ENCODE peak calls at places on chromosomes 6 and 20, in ten cellular contexts. One of them, this sample, is unnamed.

GRCh38 chr6:42369568-42369967 is 82.2 kb downstream of the TRERF1 start:
- DNase-seq in left ventricle myocardium inferior: no peak
- DNase-seq in psoas muscle: no peak
- DNase-seq in left lung: no peak
- DNase-seq in A549: no peak
- DNase-seq in heart right ventricle: no peak
- DNase-seq in right cardiac atrium: no peak
- DNase-seq in fibroblast of lung: no peak
- DNase-seq in CD8-positive, alpha-beta memory T cell: no peak
- DNase-seq in lung: no peak
- DNase-seq in this sample: no peak

GRCh38 chr20:32849577-32849976 is 9.1 kb upstream of the EFCAB8 start:
- DNase-seq in A549: no peak
- DNase-seq in heart right ventricle: no peak
- DNase-seq in left lung: no peak
- DNase-seq in CD8-positive, alpha-beta memory T cell: no peak
- DNase-seq in right cardiac atrium: no peak
- DNase-seq in lung: no peak
- DNase-seq in left ventricle myocardium inferior: no peak
- DNase-seq in psoas muscle: no peak
- DNase-seq in fibroblast of lung: no peak
- DNase-seq in this sample: no peak

GRCh38 chr20:32482251-32483220 is 102.6 kb downstream of the NOL4L start:
- DNase-seq in left ventricle myocardium inferior: peak; percentile 63
- DNase-seq in psoas muscle: peak; percentile 56
- DNase-seq in left lung: peak; percentile 67
- DNase-seq in lung: no peak
- DNase-seq in CD8-positive, alpha-beta memory T cell: peak; percentile 11
- DNase-seq in right cardiac atrium: no peak
- DNase-seq in heart right ventricle: peak; percentile 60
- DNase-seq in A549: no peak
- DNase-seq in fibroblast of lung: peak; percentile 35
- DNase-seq in this sample: no peak

GRCh38 chr6:73612611-73613010 is 41.2 kb downstream of the SLC17A5 start:
- DNase-seq in left lung: no peak
- DNase-seq in CD8-positive, alpha-beta memory T cell: no peak
- DNase-seq in A549: no peak
- DNase-seq in heart right ventricle: no peak
- DNase-seq in fibroblast of lung: no peak
- DNase-seq in lung: no peak
- DNase-seq in psoas muscle: no peak
- DNase-seq in right cardiac atrium: no peak
- DNase-seq in left ventricle myocardium inferior: no peak
- DNase-seq in this sample: no peak

GRCh38 chr6:33445020-33445676 is 9.2 kb upstream of the ZBTB9 start:
- DNase-seq in left ventricle myocardium inferior: no peak
- DNase-seq in left lung: no peak
- DNase-seq in psoas muscle: no peak
- DNase-seq in heart right ventricle: no peak
- DNase-seq in right cardiac atrium: no peak
- DNase-seq in CD8-positive, alpha-beta memory T cell: no peak
- DNase-seq in fibroblast of lung: no peak
- DNase-seq in A549: no peak
- DNase-seq in lung: no peak
- DNase-seq in this sample: no peak

GRCh38 chr6:39041072-39041471 is 7.5 kb upstream of the GLP1R start:
- DNase-seq in right cardiac atrium: no peak
- DNase-seq in heart right ventricle: no peak
- DNase-seq in CD8-positive, alpha-beta memory T cell: no peak
- DNase-seq in fibroblast of lung: no peak
- DNase-seq in left lung: no peak
- DNase-seq in lung: no peak
- DNase-seq in psoas muscle: no peak
- DNase-seq in left ventricle myocardium inferior: no peak
- DNase-seq in A549: no peak
- DNase-seq in this sample: no peak

GRCh38 chr6:104648347-104648746 is 211.4 kb downstream of the HACE1 start:
- DNase-seq in left ventricle myocardium inferior: no peak
- DNase-seq in A549: no peak
- DNase-seq in right cardiac atrium: no peak
- DNase-seq in psoas muscle: no peak
- DNase-seq in lung: no peak
- DNase-seq in CD8-positive, alpha-beta memory T cell: no peak
- DNase-seq in heart right ventricle: no peak
- DNase-seq in left lung: no peak
- DNase-seq in fibroblast of lung: no peak
- DNase-seq in this sample: no peak

GRCh38 chr6:77814119-77814518 is 161.3 kb downstream of the MEI4 start:
- DNase-seq in fibroblast of lung: no peak
- DNase-seq in lung: no peak
- DNase-seq in left lung: no peak
- DNase-seq in A549: no peak
- DNase-seq in psoas muscle: no peak
- DNase-seq in CD8-positive, alpha-beta memory T cell: no peak
- DNase-seq in heart right ventricle: no peak
- DNase-seq in left ventricle myocardium inferior: no peak
- DNase-seq in right cardiac atrium: no peak
- DNase-seq in this sample: no peak

GRCh38 chr20:51715873-51716215 is 52.3 kb downstream of the ATP9A start:
- DNase-seq in right cardiac atrium: no peak
- DNase-seq in CD8-positive, alpha-beta memory T cell: no peak
- DNase-seq in psoas muscle: no peak
- DNase-seq in heart right ventricle: no peak
- DNase-seq in left ventricle myocardium inferior: no peak
- DNase-seq in fibroblast of lung: no peak
- DNase-seq in A549: no peak
- DNase-seq in left lung: no peak
- DNase-seq in lung: no peak
- DNase-seq in this sample: no peak

GRCh38 chr6:27280064-27280539 is 32.0 kb downstream of the POM121L2 start:
- DNase-seq in fibroblast of lung: peak; percentile 52
- DNase-seq in A549: no peak
- DNase-seq in psoas muscle: no peak
- DNase-seq in left ventricle myocardium inferior: no peak
- DNase-seq in heart right ventricle: no peak
- DNase-seq in lung: no peak
- DNase-seq in left lung: no peak
- DNase-seq in CD8-positive, alpha-beta memory T cell: no peak
- DNase-seq in right cardiac atrium: no peak
- DNase-seq in this sample: peak; percentile 13

GRCh38 chr6:37759221-37760154 is 60.0 kb upstream of the ZFAND3 start:
- DNase-seq in CD8-positive, alpha-beta memory T cell: no peak
- DNase-seq in left lung: no peak
- DNase-seq in lung: no peak
- DNase-seq in A549: no peak
- DNase-seq in fibroblast of lung: no peak
- DNase-seq in psoas muscle: no peak
- DNase-seq in left ventricle myocardium inferior: no peak
- DNase-seq in heart right ventricle: no peak
- DNase-seq in right cardiac atrium: no peak
- DNase-seq in this sample: no peak

GRCh38 chr20:17843246-17844132 is 125.1 kb downstream of the SNX5 start:
- DNase-seq in lung: no peak
- DNase-seq in left lung: peak; percentile 56
- DNase-seq in left ventricle myocardium inferior: peak; percentile 54
- DNase-seq in right cardiac atrium: peak; percentile 76
- DNase-seq in CD8-positive, alpha-beta memory T cell: no peak
- DNase-seq in heart right ventricle: peak; percentile 47
- DNase-seq in fibroblast of lung: peak; percentile 99
- DNase-seq in A549: no peak
- DNase-seq in psoas muscle: peak; percentile 47
- DNase-seq in this sample: peak; percentile 90

GRCh38 chr20:46695888-46696287 is 6.6 kb upstream of the TP53RK start:
- DNase-seq in left ventricle myocardium inferior: no peak
- DNase-seq in lung: no peak
- DNase-seq in right cardiac atrium: no peak
- DNase-seq in fibroblast of lung: peak; percentile 67
- DNase-seq in A549: no peak
- DNase-seq in psoas muscle: no peak
- DNase-seq in heart right ventricle: no peak
- DNase-seq in left lung: no peak
- DNase-seq in CD8-positive, alpha-beta memory T cell: no peak
- DNase-seq in this sample: no peak

GRCh38 chr6:128517124-128517523 is 3.3 kb downstream of the PTPRK start:
- DNase-seq in right cardiac atrium: no peak
- DNase-seq in A549: no peak
- DNase-seq in lung: no peak
- DNase-seq in left lung: no peak
- DNase-seq in heart right ventricle: no peak
- DNase-seq in left ventricle myocardium inferior: no peak
- DNase-seq in CD8-positive, alpha-beta memory T cell: no peak
- DNase-seq in psoas muscle: no peak
- DNase-seq in fibroblast of lung: no peak
- DNase-seq in this sample: no peak

GRCh38 chr6:36979343-36979742 is 6.7 kb downstream of the MTCH1 start:
- DNase-seq in fibroblast of lung: peak; percentile 28
- DNase-seq in psoas muscle: no peak
- DNase-seq in left ventricle myocardium inferior: no peak
- DNase-seq in heart right ventricle: no peak
- DNase-seq in lung: no peak
- DNase-seq in A549: no peak
- DNase-seq in left lung: no peak
- DNase-seq in CD8-positive, alpha-beta memory T cell: no peak
- DNase-seq in right cardiac atrium: peak; percentile 61
- DNase-seq in this sample: no peak

GRCh38 chr20:31698803-31699718 is 23.6 kb downstream of the BCL2L1 start:
- DNase-seq in right cardiac atrium: peak; percentile 23
- DNase-seq in left lung: peak; percentile 83
- DNase-seq in heart right ventricle: no peak
- DNase-seq in left ventricle myocardium inferior: no peak
- DNase-seq in CD8-positive, alpha-beta memory T cell: no peak
- DNase-seq in A549: peak; percentile 63
- DNase-seq in psoas muscle: peak; percentile 54
- DNase-seq in lung: peak; percentile 79
- DNase-seq in fibroblast of lung: peak; percentile 98
- DNase-seq in this sample: peak; percentile 90

GRCh38 chr20:38357653-38358207 is 11.4 kb downstream of the LBP start:
- DNase-seq in heart right ventricle: no peak
- DNase-seq in CD8-positive, alpha-beta memory T cell: no peak
- DNase-seq in lung: peak; percentile 45
- DNase-seq in A549: no peak
- DNase-seq in fibroblast of lung: peak; percentile 28
- DNase-seq in right cardiac atrium: no peak
- DNase-seq in left lung: peak; percentile 43
- DNase-seq in psoas muscle: no peak
- DNase-seq in left ventricle myocardium inferior: no peak
- DNase-seq in this sample: no peak

GRCh38 chr6:754202-754601 is 61.3 kb upstream of the EXOC2 start:
- DNase-seq in fibroblast of lung: no peak
- DNase-seq in right cardiac atrium: no peak
- DNase-seq in heart right ventricle: no peak
- DNase-seq in CD8-positive, alpha-beta memory T cell: no peak
- DNase-seq in psoas muscle: no peak
- DNase-seq in left ventricle myocardium inferior: no peak
- DNase-seq in lung: no peak
- DNase-seq in left lung: no peak
- DNase-seq in A549: no peak
- DNase-seq in this sample: no peak

DNA sequence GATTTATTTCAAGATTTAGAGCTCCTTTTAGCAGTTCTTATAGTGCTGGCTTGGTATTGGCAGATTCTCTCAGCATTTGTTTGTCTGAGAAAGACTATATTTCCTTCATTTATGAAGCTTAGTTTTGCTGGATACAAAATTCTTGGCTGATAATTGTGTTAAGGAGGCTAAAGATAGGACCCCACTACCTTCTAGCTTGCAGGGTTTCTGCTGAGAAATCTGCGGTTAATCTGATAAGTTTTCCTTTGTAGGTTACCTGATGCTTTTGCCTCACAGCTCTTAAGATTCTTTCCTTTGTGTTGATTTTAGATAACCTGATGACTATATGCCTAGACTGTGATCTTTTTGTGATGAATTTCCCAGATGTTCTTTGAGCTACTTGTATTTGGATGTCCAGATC is 114.3 kb downstream of the AIG1 start:
- DNase-seq in left ventricle myocardium inferior: no peak
- DNase-seq in A549: no peak
- DNase-seq in heart right ventricle: no peak
- DNase-seq in CD8-positive, alpha-beta memory T cell: no peak
- DNase-seq in right cardiac atrium: no peak
- DNase-seq in left lung: no peak
- DNase-seq in fibroblast of lung: no peak
- DNase-seq in lung: no peak
- DNase-seq in psoas muscle: no peak
- DNase-seq in this sample: no peak
- H3K9me3 ChIP-seq in left ventricle myocardium inferior: peaks cover 22% of the 10 kb centered on the region
- H3K9me3 ChIP-seq in A549: no peaks in the 10 kb centered on the region
- H3K9me3 ChIP-seq in heart right ventricle: no peaks in the 10 kb centered on the region
- H3K9me3 ChIP-seq in CD8-positive, alpha-beta memory T cell: no peaks in the 10 kb centered on the region
- H3K9me3 ChIP-seq in right cardiac atrium: no peaks in the 10 kb centered on the region
- H3K9me3 ChIP-seq in left lung: no peaks in the 10 kb centered on the region
- H3K9me3 ChIP-seq in fibroblast of lung: no peaks in the 10 kb centered on the region
- H3K9me3 ChIP-seq in lung: no peaks in the 10 kb centered on the region
- H3K9me3 ChIP-seq in psoas muscle: no peaks in the 10 kb centered on the region
- H3K9me3 ChIP-seq in this sample: no peaks in the 10 kb centered on the region

GRCh38 chr6:106866875-106867658 is 107.5 kb downstream of the CD24 start:
- DNase-seq in right cardiac atrium: no peak
- DNase-seq in A549: no peak
- DNase-seq in CD8-positive, alpha-beta memory T cell: no peak
- DNase-seq in left lung: no peak
- DNase-seq in lung: no peak
- DNase-seq in left ventricle myocardium inferior: no peak
- DNase-seq in heart right ventricle: no peak
- DNase-seq in fibroblast of lung: no peak
- DNase-seq in psoas muscle: no peak
- DNase-seq in this sample: no peak
- H3K9me3 ChIP-seq in right cardiac atrium: no peaks in the 10 kb centered on the region
- H3K9me3 ChIP-seq in A549: peaks cover 21% of the 10 kb centered on the region
- H3K9me3 ChIP-seq in CD8-positive, alpha-beta memory T cell: no peaks in the 10 kb centered on the region
- H3K9me3 ChIP-seq in left lung: no peaks in the 10 kb centered on the region
- H3K9me3 ChIP-seq in lung: no peaks in the 10 kb centered on the region
- H3K9me3 ChIP-seq in left ventricle myocardium inferior: no peaks in the 10 kb centered on the region
- H3K9me3 ChIP-seq in heart right ventricle: no peaks in the 10 kb centered on the region
- H3K9me3 ChIP-seq in fibroblast of lung: no peaks in the 10 kb centered on the region
- H3K9me3 ChIP-seq in psoas muscle: no peaks in the 10 kb centered on the region
- H3K9me3 ChIP-seq in this sample: peaks cover 14% of the 10 kb centered on the region

GRCh38 chr6:140192018-140192417 is 817.6 kb upstream of the CITED2 start:
- DNase-seq in left lung: no peak
- DNase-seq in lung: no peak
- DNase-seq in psoas muscle: no peak
- DNase-seq in CD8-positive, alpha-beta memory T cell: no peak
- DNase-seq in fibroblast of lung: no peak
- DNase-seq in heart right ventricle: no peak
- DNase-seq in right cardiac atrium: no peak
- DNase-seq in left ventricle myocardium inferior: no peak
- DNase-seq in A549: no peak
- DNase-seq in this sample: no peak
- H3K9me3 ChIP-seq in left lung: no peaks in the 10 kb centered on the region
- H3K9me3 ChIP-seq in lung: peaks cover 7% of the 10 kb centered on the region
- H3K9me3 ChIP-seq in psoas muscle: peaks cover 6% of the 10 kb centered on the region
- H3K9me3 ChIP-seq in CD8-positive, alpha-beta memory T cell: no peaks in the 10 kb centered on the region
- H3K9me3 ChIP-seq in fibroblast of lung: no peaks in the 10 kb centered on the region
- H3K9me3 ChIP-seq in heart right ventricle: no peaks in the 10 kb centered on the region
- H3K9me3 ChIP-seq in right cardiac atrium: peaks cover 2% of the 10 kb centered on the region
- H3K9me3 ChIP-seq in left ventricle myocardium inferior: peaks cover 55% of the 10 kb centered on the region
- H3K9me3 ChIP-seq in A549: no peaks in the 10 kb centered on the region
- H3K9me3 ChIP-seq in this sample: peaks cover 18% of the 10 kb centered on the region

DNA sequence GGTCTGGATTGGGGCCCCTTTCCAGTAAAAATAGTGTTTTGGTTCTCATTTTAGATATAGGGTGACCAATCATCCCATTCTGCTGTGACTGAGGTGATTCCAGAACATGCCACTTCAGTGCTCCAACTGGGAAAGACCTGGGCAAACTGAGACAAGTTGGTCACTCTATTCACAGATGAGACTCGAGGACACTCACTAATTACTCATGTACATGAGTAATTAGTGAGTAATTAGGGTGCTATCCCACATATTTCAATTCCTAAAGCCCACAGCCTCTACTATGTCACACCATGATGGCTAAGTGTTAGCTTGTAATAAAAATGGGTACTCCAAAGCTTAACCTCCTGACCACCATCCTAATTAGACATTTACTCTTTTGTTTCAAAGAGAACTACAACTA is 86.0 kb downstream of the CBLN4 start:
- DNase-seq in right cardiac atrium: no peak
- DNase-seq in psoas muscle: no peak
- DNase-seq in lung: no peak
- DNase-seq in CD8-positive, alpha-beta memory T cell: no peak
- DNase-seq in left lung: no peak
- DNase-seq in fibroblast of lung: no peak
- DNase-seq in A549: no peak
- DNase-seq in left ventricle myocardium inferior: no peak
- DNase-seq in heart right ventricle: no peak
- DNase-seq in this sample: no peak
- H3K9me3 ChIP-seq in right cardiac atrium: no peaks in the 10 kb centered on the region
- H3K9me3 ChIP-seq in psoas muscle: peaks cover 2% of the 10 kb centered on the region
- H3K9me3 ChIP-seq in lung: no peaks in the 10 kb centered on the region
- H3K9me3 ChIP-seq in CD8-positive, alpha-beta memory T cell: no peaks in the 10 kb centered on the region
- H3K9me3 ChIP-seq in left lung: no peaks in the 10 kb centered on the region
- H3K9me3 ChIP-seq in fibroblast of lung: no peaks in the 10 kb centered on the region
- H3K9me3 ChIP-seq in A549: no peaks in the 10 kb centered on the region
- H3K9me3 ChIP-seq in left ventricle myocardium inferior: peaks cover 33% of the 10 kb centered on the region
- H3K9me3 ChIP-seq in heart right ventricle: no peaks in the 10 kb centered on the region
- H3K9me3 ChIP-seq in this sample: peaks cover 12% of the 10 kb centered on the region

This sample was measured in AG04450.